ENCODE peak calls at places on chromosomes 3 and 15, in five cellular contexts. One of them, this sample, is unnamed.
A peak's percentile ranks its signal among the peaks of the same experiment; 100 is the strongest.

GRCh38 chr15:35117508-35118280 is 32.6 kb upstream of the NANOGP8 start:
- DNase-seq in SK-N-SH: no peak
- DNase-seq in AG10803: peak; percentile 8
- DNase-seq in IMR-90: peak; percentile 5
- DNase-seq in pancreas: no peak
- DNase-seq in this sample: no peak

GRCh38 chr3:22980346-22980745 is 222.8 kb upstream of the UBE2E2 start:
- DNase-seq in pancreas: no peak
- DNase-seq in AG10803: no peak
- DNase-seq in SK-N-SH: no peak
- DNase-seq in IMR-90: peak; percentile 24
- DNase-seq in this sample: no peak

GRCh38 chr3:194184265-194184751 is 48.4 kb downstream of the HES1 start:
- DNase-seq in SK-N-SH: no peak
- DNase-seq in AG10803: no peak
- DNase-seq in pancreas: no peak
- DNase-seq in IMR-90: no peak
- DNase-seq in this sample: no peak

GRCh38 chr3:101812895-101813294 is 33.9 kb downstream of the NXPE3 start:
- DNase-seq in SK-N-SH: no peak
- DNase-seq in AG10803: no peak
- DNase-seq in pancreas: no peak
- DNase-seq in IMR-90: no peak
- DNase-seq in this sample: no peak

GRCh38 chr3:52534281-52535183 is 875 bp upstream of the NT5DC2 start:
- DNase-seq in IMR-90: peak; percentile 28
- DNase-seq in pancreas: peak; percentile 32
- DNase-seq in AG10803: peak; percentile 18
- DNase-seq in SK-N-SH: peak; percentile 20
- DNase-seq in this sample: peak; percentile 58

GRCh38 chr15:49852756-49853155 is 231.9 kb downstream of the DTWD1 start:
- DNase-seq in pancreas: no peak
- DNase-seq in SK-N-SH: no peak
- DNase-seq in AG10803: peak; percentile 40
- DNase-seq in IMR-90: no peak
- DNase-seq in this sample: peak; percentile 45

GRCh38 chr3:106687905-106688304 is 689.3 kb upstream of the CCDC54 start:
- DNase-seq in pancreas: no peak
- DNase-seq in IMR-90: no peak
- DNase-seq in SK-N-SH: no peak
- DNase-seq in AG10803: no peak
- DNase-seq in this sample: no peak

GRCh38 chr3:48507256-48508061 is 3.5 kb upstream of the SHISA5 start:
- DNase-seq in pancreas: peak; percentile 65
- DNase-seq in IMR-90: peak; percentile 67
- DNase-seq in SK-N-SH: peak; percentile 86
- DNase-seq in AG10803: peak; percentile 39
- DNase-seq in this sample: peak; percentile 55

GRCh38 chr3:27289769-27290413 is 79.3 kb downstream of the NEK10 start:
- DNase-seq in IMR-90: peak; percentile 56
- DNase-seq in pancreas: no peak
- DNase-seq in SK-N-SH: no peak
- DNase-seq in AG10803: peak; percentile 57
- DNase-seq in this sample: peak; percentile 6

DNA sequence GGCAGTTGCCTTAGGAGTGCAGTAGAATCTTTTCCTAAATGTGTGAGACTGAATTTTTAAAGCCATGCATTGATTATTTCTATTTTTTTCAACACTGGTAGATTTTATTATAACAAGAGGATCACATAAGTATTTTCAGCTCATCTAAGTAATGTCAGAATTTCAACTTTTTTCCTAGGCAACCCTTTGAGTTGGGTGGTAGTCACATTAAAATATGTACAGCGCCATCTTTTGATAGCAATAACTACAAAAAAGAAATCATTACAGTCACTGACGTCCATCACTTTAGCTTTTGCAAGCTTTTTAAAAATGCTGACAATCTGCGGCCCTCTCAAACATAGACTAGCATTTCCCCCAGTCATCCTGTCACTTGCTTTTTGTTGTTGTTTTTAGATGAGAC is 384.2 kb upstream of the KCNMB2 start:
- DNase-seq in pancreas: no peak
- DNase-seq in IMR-90: no peak
- DNase-seq in SK-N-SH: no peak
- DNase-seq in AG10803: no peak
- DNase-seq in this sample: no peak
- TF ChIP-seq CTCF in pancreas: no peak
- TF ChIP-seq CTCF in IMR-90: no peak
- TF ChIP-seq CTCF in SK-N-SH: no peak
- TF ChIP-seq CTCF in AG10803: no peak
- TF ChIP-seq CTCF in this sample: no peak

DNA sequence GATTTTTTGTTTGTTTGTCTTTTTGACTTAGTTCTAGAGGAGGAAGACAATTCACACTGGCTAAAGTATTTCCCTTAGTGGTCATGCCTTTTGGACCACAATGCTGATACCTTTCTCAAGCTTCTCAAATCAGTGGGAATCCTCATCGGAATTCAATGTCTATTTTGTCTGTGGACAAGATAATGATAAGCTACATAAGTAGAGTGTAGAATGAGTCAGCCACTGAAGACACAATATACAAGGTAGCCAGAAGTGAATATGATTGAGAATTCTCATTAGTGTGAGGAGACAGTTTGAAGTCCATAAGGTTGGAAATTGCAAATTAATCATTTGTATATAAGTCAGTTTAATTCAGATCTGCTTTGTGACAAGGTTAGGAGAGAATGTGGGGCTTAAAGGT is 4.1 kb downstream of the ARPP21 start:
- DNase-seq in AG10803: no peak
- DNase-seq in pancreas: no peak
- DNase-seq in IMR-90: no peak
- DNase-seq in SK-N-SH: no peak
- DNase-seq in this sample: no peak
- H3K4me3 ChIP-seq in AG10803: no peak overlapping the region
- H3K4me3 ChIP-seq in pancreas: no peak overlapping the region
- H3K4me3 ChIP-seq in IMR-90: no peak overlapping the region
- H3K4me3 ChIP-seq in SK-N-SH: no peak overlapping the region
- H3K4me3 ChIP-seq in this sample: no peak overlapping the region

DNA sequence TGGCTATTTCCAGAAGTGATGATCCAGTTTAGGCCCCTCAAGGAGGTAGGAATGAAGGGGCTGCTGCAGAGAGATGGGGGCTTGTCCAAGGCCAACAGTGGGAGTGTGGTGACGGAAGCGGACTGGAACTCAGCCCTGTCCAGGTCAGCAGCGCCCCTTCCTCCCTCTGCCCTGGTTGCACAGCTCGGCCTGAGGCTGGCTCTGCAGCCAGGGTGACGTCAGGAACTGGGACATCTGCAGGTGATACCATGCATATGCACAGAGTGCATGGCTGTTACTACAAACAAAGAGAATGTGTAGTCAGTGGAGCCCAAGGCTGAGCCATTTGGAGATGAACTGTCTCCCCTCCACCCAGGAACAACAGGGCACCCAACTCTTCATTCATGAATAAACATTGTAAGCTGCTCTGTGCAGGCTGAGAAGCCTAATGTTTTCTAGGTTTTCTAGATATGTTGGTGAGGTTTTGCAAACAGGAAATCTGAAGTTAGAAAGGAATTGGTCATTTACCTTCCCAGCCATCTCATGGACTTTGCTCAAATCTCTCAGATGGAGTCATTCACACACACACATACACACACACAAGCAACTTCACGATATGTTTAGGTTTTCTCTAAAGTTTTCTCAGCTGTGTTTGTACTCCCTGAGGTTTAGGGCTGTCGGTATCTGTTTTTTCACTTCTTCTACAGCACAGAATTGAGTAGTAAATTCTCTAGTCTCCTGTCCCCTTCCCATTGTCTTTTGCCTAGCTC is 117.2 kb downstream of the TLE3 start:
- DNase-seq in IMR-90: no peak
- DNase-seq in pancreas: no peak
- DNase-seq in AG10803: no peak
- DNase-seq in SK-N-SH: no peak
- DNase-seq in this sample: no peak
- TF ChIP-seq CTCF in IMR-90: no peak
- TF ChIP-seq CTCF in pancreas: no peak
- TF ChIP-seq CTCF in AG10803: no peak
- TF ChIP-seq CTCF in SK-N-SH: no peak
- TF ChIP-seq CTCF in this sample: no peak

GRCh38 chr3:127425505-127426443 is 137.9 kb upstream of the PRR20G start:
- DNase-seq in AG10803: no peak
- DNase-seq in pancreas: no peak
- DNase-seq in IMR-90: no peak
- DNase-seq in SK-N-SH: no peak
- DNase-seq in this sample: no peak
- H3K4me3 ChIP-seq in AG10803: no peak overlapping the region
- H3K4me3 ChIP-seq in pancreas: no peak overlapping the region
- H3K4me3 ChIP-seq in IMR-90: no peak overlapping the region
- H3K4me3 ChIP-seq in SK-N-SH: no peak overlapping the region
- H3K4me3 ChIP-seq in this sample: no peak overlapping the region

GRCh38 chr3:120039642-120040610 is 54.3 kb downstream of the GSK3B start:
- DNase-seq in IMR-90: no peak
- DNase-seq in pancreas: no peak
- DNase-seq in SK-N-SH: no peak
- DNase-seq in AG10803: peak; percentile 3
- DNase-seq in this sample: no peak
- TF ChIP-seq CTCF in IMR-90: no peak
- TF ChIP-seq CTCF in pancreas: no peak
- TF ChIP-seq CTCF in SK-N-SH: peak; percentile 28
- TF ChIP-seq CTCF in AG10803: no peak
- TF ChIP-seq CTCF in this sample: peak; percentile 21